ENCODE peak calls at places on chromosome 13, in four cellular contexts. K is K562, F is HL-60, R is GM12878. C is an unnamed sample.

GRCh38 chr13:112940236-112940635 is 28.8 kb upstream of the MCF2L start:
- DNase-seq in K (no peak), F (no peak), R (no peak), C (no peak)

GRCh38 chr13:102817907-102818306 is 19.0 kb downstream of the BIVM start:
- DNase-seq in K (no peak), F (no peak), R (no peak), C (no peak)

GRCh38 chr13:113665582-113666323 is 1.3 kb upstream of the GRK1 start:
- DNase-seq in K (no peak), F (no peak), R (no peak), C (no peak)

GRCh38 chr13:23460921-23461320 is 27.4 kb upstream of the SACS start:
- DNase-seq in K (no peak), F (peak; percentile 27), R (no peak), C (no peak)

GRCh38 chr13:92573467-92574057 is 653.0 kb upstream of the GPC6 start:
- DNase-seq in K (peak; percentile 37), F (no peak), R (no peak), C (no peak)

GRCh38 chr13:80084086-80084676 is 256.7 kb downstream of the SPRY2 start:
- DNase-seq in K (no peak), F (no peak), R (no peak), C (no peak)

GRCh38 chr13:60629158-60629557 is 232.1 kb downstream of the TDRD3 start:
- DNase-seq in K (no peak), F (no peak), R (no peak), C (no peak)

GRCh38 chr13:93339550-93339949 is 112.9 kb downstream of the GPC6 start:
- DNase-seq in K (no peak), F (no peak), R (no peak), C (no peak)

GRCh38 chr13:73991384-73991783 is 142.8 kb downstream of the KLF12 start:
- DNase-seq in K (no peak), F (no peak), R (no peak), C (no peak)

GRCh38 chr13:25085125-25085742 is 10.7 kb upstream of the PABPC3 start:
- DNase-seq in K (peak; percentile 43), F (no peak), R (no peak), C (no peak)

GRCh38 chr13:113933901-113934300 is 40.0 kb downstream of the C13orf46 start:
- DNase-seq in K (no peak), F (no peak), R (no peak), C (no peak)

GRCh38 chr13:113669231-113669870 is 2.3 kb downstream of the GRK1 start:
- DNase-seq in K (no peak), F (no peak), R (no peak), C (no peak)

GRCh38 chr13:70391678-70392077 is 283.4 kb upstream of the KLHL1 start:
- DNase-seq in K (no peak), F (no peak), R (no peak), C (no peak)

GRCh38 chr13:41648314-41648935 is 191.1 kb downstream of the RGCC start:
- DNase-seq in K (no peak), F (no peak), R (no peak), C (no peak)

GRCh38 chr13:23796546-23796945 is 92.7 kb downstream of the MIPEP start:
- DNase-seq in K (no peak), F (no peak), R (no peak), C (no peak)

GRCh38 chr13:26983533-26984315 is 187.9 kb downstream of the USP12 start:
- DNase-seq in K (no peak), F (no peak), R (no peak), C (no peak)

GRCh38 chr13:79585033-79585432 is 104.1 kb downstream of the NDFIP2 start:
- DNase-seq in K (peak; percentile 12), F (no peak), R (no peak), C (no peak)

GRCh38 chr13:30422056-30422914 is at the start of gene UBE2L5:
- DNase-seq in K (peak; percentile 74), F (peak; percentile 62), R (no peak), C (peak; percentile 43)

GRCh38 chr13:50893211-50893852 is 16.3 kb upstream of the RNASEH2B start:
- DNase-seq in K (no peak), F (no peak), R (no peak), C (no peak)

GRCh38 chr13:50894042-50894441 is 15.5 kb upstream of the RNASEH2B start:
- DNase-seq in K (no peak), F (no peak), R (no peak), C (no peak)

GRCh38 chr13:50894504-50894903 is 15.1 kb upstream of the RNASEH2B start:
- DNase-seq in K (no peak), F (no peak), R (no peak), C (no peak)

GRCh38 chr13:50891206-50891605 is 18.4 kb upstream of the RNASEH2B start:
- DNase-seq in K (no peak), F (no peak), R (no peak), C (no peak)

GRCh38 chr13:50892162-50892944 is 17.2 kb upstream of the RNASEH2B start:
- DNase-seq in K (no peak), F (no peak), R (no peak), C (no peak)
- TF ChIP-seq POLR2AphosphoS5 in K (no peak), F (peak; percentile 71), R (peak; percentile 69), C (peak; percentile 72)

DNA sequence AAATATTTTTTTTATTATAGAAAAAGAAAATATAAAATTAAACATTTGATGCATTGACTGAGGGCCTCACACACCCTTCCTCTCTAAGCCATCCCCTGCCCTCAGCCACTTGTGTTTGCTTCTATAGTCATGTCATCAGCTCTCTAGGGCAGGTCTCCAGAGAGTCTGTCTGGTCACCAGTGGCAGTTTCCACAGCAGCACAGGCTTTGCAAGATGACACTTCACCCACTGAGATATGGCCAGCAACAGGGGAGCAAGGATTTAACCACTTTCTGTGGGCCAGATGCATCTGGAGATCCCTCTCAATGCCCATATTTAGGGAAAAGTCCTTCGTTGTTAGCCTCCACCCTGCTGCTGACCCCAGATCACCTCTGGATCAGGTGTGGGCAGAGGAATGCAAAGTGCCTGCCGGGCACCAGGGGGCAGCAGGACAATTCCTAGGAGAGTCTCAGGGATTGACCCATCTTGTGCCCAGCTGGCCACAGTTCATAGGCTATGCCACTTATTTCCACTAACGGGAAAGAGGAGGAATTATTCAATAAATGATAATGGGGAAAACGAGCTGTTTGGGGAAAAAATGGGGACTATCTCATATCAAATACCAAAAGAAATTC is 4.8 kb downstream of the ABCC4 start:
- DNase-seq in K (no peak), F (no peak), R (no peak), C (no peak)
- TF ChIP-seq SPI1 in K (no peak), F (no peak), R (no peak), C (no peak)

DNA sequence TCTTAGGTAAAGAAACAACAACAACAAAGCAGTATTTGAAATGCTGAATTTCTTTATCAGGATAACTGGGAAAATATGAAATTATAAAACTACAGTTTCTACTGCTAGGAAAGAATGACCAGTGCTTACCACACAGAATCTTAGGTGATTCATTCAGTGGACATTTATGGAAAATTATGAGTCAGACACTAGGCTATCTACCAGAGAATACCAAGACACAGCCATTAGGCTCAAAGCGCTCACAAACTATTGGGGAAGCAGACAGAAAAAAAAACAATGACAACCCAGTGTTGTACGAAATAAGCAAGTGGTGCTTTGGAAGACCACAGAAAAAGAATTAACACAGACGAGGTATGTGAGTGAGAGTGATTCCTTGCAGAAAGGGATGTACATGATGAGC is 1019.5 kb downstream of the PCDH9 start:
- DNase-seq in K (peak; percentile 1), F (no peak), R (no peak), C (no peak)
- TF ChIP-seq POLR2AphosphoS5 in K (no peak), F (no peak), R (no peak), C (no peak)

DNA sequence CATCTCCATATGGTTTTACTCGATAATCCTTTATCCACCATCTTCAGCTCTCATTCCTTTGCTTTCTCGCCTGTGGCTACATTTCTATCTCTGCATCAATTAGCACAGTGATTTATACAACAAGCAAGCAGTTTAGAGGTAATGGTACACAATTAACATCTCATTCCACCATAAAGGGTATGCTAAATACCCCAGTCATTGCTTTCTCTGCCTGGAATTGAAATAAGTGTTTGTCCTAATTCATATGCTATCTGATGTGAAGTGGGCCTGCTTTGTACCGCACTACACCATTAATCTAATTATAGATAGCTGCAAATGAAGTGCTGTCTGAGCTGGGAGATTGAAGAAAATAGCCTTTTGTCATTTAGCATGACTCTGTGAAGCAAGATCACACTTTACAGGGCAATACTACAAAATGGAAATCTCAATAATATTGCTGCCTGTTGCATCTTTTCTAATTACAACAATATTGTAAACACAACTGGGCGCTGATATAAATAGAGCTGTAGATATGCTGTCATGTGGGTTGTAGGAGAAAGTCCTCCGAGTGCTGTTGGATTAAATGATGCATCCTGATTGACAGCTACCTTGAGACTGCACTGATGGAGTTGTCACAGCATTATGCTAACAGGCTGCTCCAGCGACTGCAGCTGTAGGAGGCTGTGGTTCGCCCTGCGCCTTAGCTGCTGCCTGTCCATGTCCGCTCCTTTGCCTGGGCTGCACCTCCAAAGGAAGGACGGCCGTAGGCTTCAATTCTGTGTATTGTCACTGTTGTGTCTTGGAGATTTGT is 78.2 kb downstream of the GGACT start:
- DNase-seq in K (no peak), F (no peak), R (no peak), C (no peak)
- TF ChIP-seq SPI1 in K (no peak), F (no peak), R (no peak), C (no peak)

GRCh38 chr13:97329331-97329730 is 104.6 kb upstream of the RAP2A start:
- DNase-seq in K (no peak), F (no peak), R (no peak), C (no peak)
- TF ChIP-seq POLR2AphosphoS5 in K (no peak), F (no peak), R (no peak), C (no peak)

C was measured in GM12891.